ENCODE peak calls at places on chromosomes 3 and 15, in four cellular contexts. I is nucleus accumbens, B is lung, P is head of caudate nucleus. R is an unnamed sample.

GRCh38 chr3:126517291-126517951 is at the start of gene UROC1:
- DNase-seq in B (no peak), P (no peak), I (no peak), R (no peak)

GRCh38 chr15:89105147-89105546 is 16.9 kb downstream of the ABHD2 start:
- DNase-seq in B (no peak), P (no peak), I (no peak), R (no peak)

GRCh38 chr3:101159478-101159877 is 160.9 kb downstream of the IMPG2 start:
- DNase-seq in P (no peak), I (no peak), B (no peak), R (no peak)

GRCh38 chr15:69553686-69554085 is 101.1 kb downstream of the RPLP1 start:
- DNase-seq in I (no peak), P (no peak), B (no peak), R (no peak)

GRCh38 chr3:191648787-191649186 is 187.8 kb downstream of the PYDC2 start:
- DNase-seq in I (no peak), P (no peak), B (no peak), R (no peak)

GRCh38 chr3:108552267-108553159 is 36.7 kb downstream of the CIP2A start:
- DNase-seq in B (no peak), I (no peak), P (no peak), R (peak)

GRCh38 chr15:29917600-29918597 is 95.6 kb upstream of the TJP1 start:
- DNase-seq in P (no peak), B (no peak), I (no peak), R (no peak)

GRCh38 chr3:183653209-183654064 is 18.0 kb downstream of the KLHL24 start:
- DNase-seq in I (no peak), P (no peak), B (no peak), R (peak)

GRCh38 chr3:64353256-64353655 is 128.0 kb upstream of the PRICKLE2 start:
- DNase-seq in B (no peak), P (no peak), I (no peak), R (no peak)

GRCh38 chr3:197368330-197368729 is 69.9 kb upstream of the DLG1 start:
- DNase-seq in I (no peak), P (no peak), B (no peak), R (no peak)

GRCh38 chr15:88624156-88624970 is 3.2 kb downstream of the AEN start:
- DNase-seq in P (no peak), B (no peak), I (no peak), R (no peak)

GRCh38 chr3:23804441-23805227 is 1.1 kb upstream of the UBE2E1 start:
- DNase-seq in P (no peak), B (no peak), I (no peak), R (no peak)

R was measured in MV-4-11.